ENCODE peak calls at places on chromosomes 12 and 14, in ten cellular contexts. One of them, this sample, is unnamed. For H3K4me1, the result is how much of the 10 kb centered on the place peaks cover.

GRCh38 chr12:122799635-122800243 is 25.4 kb downstream of the CCDC62 start:
- DNase-seq in A549: no peak
- DNase-seq in mucosa of descending colon: no peak
- DNase-seq in transverse colon: no peak
- DNase-seq in upper lobe of right lung: no peak
- DNase-seq in mammary epithelial cell: no peak
- DNase-seq in cardiac muscle cell: no peak
- DNase-seq in heart left ventricle: no peak
- DNase-seq in tibial artery: no peak
- DNase-seq in PC-3: no peak
- DNase-seq in this sample: no peak

GRCh38 chr12:69925291-69925690 is 100.3 kb downstream of the MYRFL start:
- DNase-seq in cardiac muscle cell: no peak
- DNase-seq in upper lobe of right lung: no peak
- DNase-seq in mammary epithelial cell: no peak
- DNase-seq in A549: no peak
- DNase-seq in mucosa of descending colon: no peak
- DNase-seq in PC-3: no peak
- DNase-seq in tibial artery: no peak
- DNase-seq in heart left ventricle: no peak
- DNase-seq in transverse colon: no peak
- DNase-seq in this sample: no peak

GRCh38 chr12:25839470-25839869 is 119.0 kb upstream of the RASSF8 start:
- DNase-seq in PC-3: peak
- DNase-seq in transverse colon: no peak
- DNase-seq in mucosa of descending colon: no peak
- DNase-seq in upper lobe of right lung: no peak
- DNase-seq in mammary epithelial cell: peak
- DNase-seq in A549: peak
- DNase-seq in cardiac muscle cell: peak
- DNase-seq in tibial artery: no peak
- DNase-seq in heart left ventricle: no peak
- DNase-seq in this sample: no peak

GRCh38 chr14:20782280-20782890 is 1.3 kb downstream of the RNASE6 start:
- DNase-seq in PC-3: peak
- DNase-seq in upper lobe of right lung: no peak
- DNase-seq in mucosa of descending colon: no peak
- DNase-seq in cardiac muscle cell: peak
- DNase-seq in tibial artery: no peak
- DNase-seq in heart left ventricle: no peak
- DNase-seq in transverse colon: no peak
- DNase-seq in A549: no peak
- DNase-seq in mammary epithelial cell: no peak
- DNase-seq in this sample: peak

GRCh38 chr14:57998731-57999130 is 132.8 kb upstream of the SLC35F4 start:
- DNase-seq in A549: no peak
- DNase-seq in mucosa of descending colon: no peak
- DNase-seq in PC-3: no peak
- DNase-seq in mammary epithelial cell: no peak
- DNase-seq in cardiac muscle cell: no peak
- DNase-seq in heart left ventricle: no peak
- DNase-seq in transverse colon: no peak
- DNase-seq in tibial artery: no peak
- DNase-seq in upper lobe of right lung: no peak
- DNase-seq in this sample: no peak

GRCh38 chr12:43969882-43970281 is 134.0 kb downstream of the TMEM117 start:
- DNase-seq in cardiac muscle cell: peak
- DNase-seq in mammary epithelial cell: peak
- DNase-seq in A549: peak
- DNase-seq in transverse colon: no peak
- DNase-seq in heart left ventricle: no peak
- DNase-seq in upper lobe of right lung: no peak
- DNase-seq in mucosa of descending colon: no peak
- DNase-seq in PC-3: peak
- DNase-seq in tibial artery: no peak
- DNase-seq in this sample: no peak

GRCh38 chr12:68406134-68406576 is 74.0 kb upstream of the MDM1 start:
- DNase-seq in upper lobe of right lung: peak
- DNase-seq in cardiac muscle cell: peak
- DNase-seq in mammary epithelial cell: peak
- DNase-seq in mucosa of descending colon: peak
- DNase-seq in A549: peak
- DNase-seq in heart left ventricle: peak
- DNase-seq in transverse colon: peak
- DNase-seq in PC-3: peak
- DNase-seq in tibial artery: peak
- DNase-seq in this sample: peak

GRCh38 chr12:85951823-85952222 is 77.7 kb downstream of the NTS start:
- DNase-seq in heart left ventricle: no peak
- DNase-seq in upper lobe of right lung: no peak
- DNase-seq in transverse colon: no peak
- DNase-seq in cardiac muscle cell: peak
- DNase-seq in tibial artery: no peak
- DNase-seq in PC-3: peak
- DNase-seq in mammary epithelial cell: peak
- DNase-seq in A549: peak
- DNase-seq in mucosa of descending colon: no peak
- DNase-seq in this sample: no peak

GRCh38 chr12:68956466-68956865 is 23.5 kb upstream of the CPM start:
- DNase-seq in heart left ventricle: no peak
- DNase-seq in mammary epithelial cell: no peak
- DNase-seq in tibial artery: no peak
- DNase-seq in transverse colon: no peak
- DNase-seq in upper lobe of right lung: no peak
- DNase-seq in A549: no peak
- DNase-seq in mucosa of descending colon: no peak
- DNase-seq in cardiac muscle cell: no peak
- DNase-seq in PC-3: no peak
- DNase-seq in this sample: no peak

GRCh38 chr12:49827351-49828099 is 688 bp downstream of the NCKAP5L start:
- DNase-seq in PC-3: peak
- DNase-seq in heart left ventricle: peak
- DNase-seq in cardiac muscle cell: peak
- DNase-seq in mammary epithelial cell: peak
- DNase-seq in mucosa of descending colon: peak
- DNase-seq in upper lobe of right lung: peak
- DNase-seq in A549: peak
- DNase-seq in transverse colon: peak
- DNase-seq in tibial artery: peak
- DNase-seq in this sample: peak

GRCh38 chr14:46405095-46405494 is 246.5 kb downstream of the RPL10L start:
- DNase-seq in heart left ventricle: no peak
- DNase-seq in mammary epithelial cell: no peak
- DNase-seq in tibial artery: no peak
- DNase-seq in mucosa of descending colon: no peak
- DNase-seq in upper lobe of right lung: no peak
- DNase-seq in A549: no peak
- DNase-seq in cardiac muscle cell: no peak
- DNase-seq in PC-3: peak
- DNase-seq in transverse colon: no peak
- DNase-seq in this sample: no peak

GRCh38 chr14:23154876-23155587 is 28.4 kb downstream of the SLC7A8 start:
- DNase-seq in PC-3: peak
- DNase-seq in cardiac muscle cell: peak
- DNase-seq in A549: peak
- DNase-seq in heart left ventricle: peak
- DNase-seq in mucosa of descending colon: peak
- DNase-seq in tibial artery: peak
- DNase-seq in mammary epithelial cell: peak
- DNase-seq in upper lobe of right lung: peak
- DNase-seq in transverse colon: peak
- DNase-seq in this sample: peak

GRCh38 chr12:11716794-11717532 is 67.5 kb downstream of the ETV6 start:
- DNase-seq in heart left ventricle: no peak
- DNase-seq in A549: no peak
- DNase-seq in mammary epithelial cell: no peak
- DNase-seq in upper lobe of right lung: no peak
- DNase-seq in transverse colon: peak
- DNase-seq in mucosa of descending colon: no peak
- DNase-seq in cardiac muscle cell: no peak
- DNase-seq in PC-3: no peak
- DNase-seq in tibial artery: no peak
- DNase-seq in this sample: no peak

GRCh38 chr12:92289611-92290010 is 144.0 kb upstream of the BTG1 start:
- DNase-seq in upper lobe of right lung: no peak
- DNase-seq in mammary epithelial cell: no peak
- DNase-seq in cardiac muscle cell: no peak
- DNase-seq in heart left ventricle: no peak
- DNase-seq in tibial artery: no peak
- DNase-seq in mucosa of descending colon: no peak
- DNase-seq in PC-3: no peak
- DNase-seq in A549: no peak
- DNase-seq in transverse colon: no peak
- DNase-seq in this sample: no peak

GRCh38 chr14:66401447-66402095 is 84.6 kb upstream of the CCDC196 start:
- DNase-seq in transverse colon: no peak
- DNase-seq in mammary epithelial cell: peak
- DNase-seq in cardiac muscle cell: peak
- DNase-seq in A549: peak
- DNase-seq in mucosa of descending colon: no peak
- DNase-seq in upper lobe of right lung: no peak
- DNase-seq in tibial artery: no peak
- DNase-seq in heart left ventricle: no peak
- DNase-seq in PC-3: peak
- DNase-seq in this sample: peak

GRCh38 chr12:94900496-94900895 is 103.0 kb downstream of the NDUFA12 start:
- DNase-seq in upper lobe of right lung: no peak
- DNase-seq in A549: no peak
- DNase-seq in mammary epithelial cell: no peak
- DNase-seq in cardiac muscle cell: no peak
- DNase-seq in mucosa of descending colon: no peak
- DNase-seq in PC-3: no peak
- DNase-seq in tibial artery: no peak
- DNase-seq in heart left ventricle: no peak
- DNase-seq in transverse colon: no peak
- DNase-seq in this sample: no peak

GRCh38 chr14:104130974-104131651 is 7.3 kb upstream of the KIF26A start:
- DNase-seq in upper lobe of right lung: peak
- DNase-seq in heart left ventricle: peak
- DNase-seq in transverse colon: peak
- DNase-seq in cardiac muscle cell: peak
- DNase-seq in tibial artery: peak
- DNase-seq in mammary epithelial cell: no peak
- DNase-seq in mucosa of descending colon: peak
- DNase-seq in A549: peak
- DNase-seq in PC-3: peak
- DNase-seq in this sample: peak

GRCh38 chr14:24130717-24131548 is 474 bp downstream of the FITM1 start:
- DNase-seq in heart left ventricle: peak
- DNase-seq in cardiac muscle cell: no peak
- DNase-seq in mucosa of descending colon: no peak
- DNase-seq in PC-3: no peak
- DNase-seq in A549: no peak
- DNase-seq in tibial artery: no peak
- DNase-seq in mammary epithelial cell: no peak
- DNase-seq in transverse colon: no peak
- DNase-seq in upper lobe of right lung: no peak
- DNase-seq in this sample: peak

DNA sequence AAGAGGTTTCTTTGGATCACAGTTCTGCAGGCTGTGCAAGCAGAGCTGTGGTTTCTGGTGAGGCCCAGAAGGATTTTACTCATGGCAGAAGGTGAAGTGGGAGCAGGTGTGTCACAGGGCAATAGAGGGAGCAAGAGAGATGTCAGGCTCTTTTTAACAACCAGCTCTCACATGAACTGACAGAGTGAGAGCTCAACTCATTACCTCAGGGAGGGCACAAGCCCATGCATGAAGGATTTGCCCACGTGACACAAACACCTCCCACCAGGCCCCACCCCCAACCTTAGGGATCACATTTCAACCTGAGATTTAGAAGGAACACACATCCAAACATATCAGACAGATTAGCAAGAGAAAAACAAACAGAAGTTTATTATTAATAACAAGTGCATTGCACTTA is 470.4 kb downstream of the GALC start:
- DNase-seq in PC-3: no peak
- DNase-seq in cardiac muscle cell: no peak
- DNase-seq in tibial artery: no peak
- DNase-seq in heart left ventricle: no peak
- DNase-seq in mucosa of descending colon: no peak
- DNase-seq in mammary epithelial cell: peak
- DNase-seq in upper lobe of right lung: no peak
- DNase-seq in transverse colon: no peak
- DNase-seq in A549: no peak
- DNase-seq in this sample: peak
- TF ChIP-seq CTCF in PC-3: no peak
- TF ChIP-seq CTCF in cardiac muscle cell: no peak
- TF ChIP-seq CTCF in tibial artery: no peak
- TF ChIP-seq CTCF in heart left ventricle: no peak
- TF ChIP-seq CTCF in mucosa of descending colon: no peak
- TF ChIP-seq CTCF in mammary epithelial cell: no peak
- TF ChIP-seq CTCF in upper lobe of right lung: no peak
- TF ChIP-seq CTCF in transverse colon: no peak
- TF ChIP-seq CTCF in A549: no peak
- TF ChIP-seq CTCF in this sample: no peak

GRCh38 chr12:88187571-88187970 is 45.5 kb downstream of the TMTC3 start:
- DNase-seq in cardiac muscle cell: no peak
- DNase-seq in PC-3: no peak
- DNase-seq in tibial artery: no peak
- DNase-seq in A549: no peak
- DNase-seq in upper lobe of right lung: no peak
- DNase-seq in heart left ventricle: no peak
- DNase-seq in transverse colon: no peak
- DNase-seq in mucosa of descending colon: no peak
- DNase-seq in mammary epithelial cell: no peak
- DNase-seq in this sample: no peak
- H3K4me1 ChIP-seq in cardiac muscle cell: under half
- H3K4me1 ChIP-seq in PC-3: under half
- H3K4me1 ChIP-seq in tibial artery: under half
- H3K4me1 ChIP-seq in A549: under half
- H3K4me1 ChIP-seq in upper lobe of right lung: under half
- H3K4me1 ChIP-seq in heart left ventricle: under half
- H3K4me1 ChIP-seq in transverse colon: under half
- H3K4me1 ChIP-seq in mucosa of descending colon: under half
- H3K4me1 ChIP-seq in mammary epithelial cell: under half
- H3K4me1 ChIP-seq in this sample: under half

GRCh38 chr14:98931911-98932310 is 340.1 kb downstream of the BCL11B start:
- DNase-seq in upper lobe of right lung: no peak
- DNase-seq in PC-3: no peak
- DNase-seq in cardiac muscle cell: no peak
- DNase-seq in tibial artery: no peak
- DNase-seq in mucosa of descending colon: peak
- DNase-seq in heart left ventricle: no peak
- DNase-seq in A549: no peak
- DNase-seq in transverse colon: peak
- DNase-seq in mammary epithelial cell: no peak
- DNase-seq in this sample: no peak
- TF ChIP-seq CTCF in upper lobe of right lung: no peak
- TF ChIP-seq CTCF in PC-3: no peak
- TF ChIP-seq CTCF in cardiac muscle cell: no peak
- TF ChIP-seq CTCF in tibial artery: no peak
- TF ChIP-seq CTCF in mucosa of descending colon: no peak
- TF ChIP-seq CTCF in heart left ventricle: no peak
- TF ChIP-seq CTCF in A549: no peak
- TF ChIP-seq CTCF in transverse colon: no peak
- TF ChIP-seq CTCF in mammary epithelial cell: no peak
- TF ChIP-seq CTCF in this sample: no peak

DNA sequence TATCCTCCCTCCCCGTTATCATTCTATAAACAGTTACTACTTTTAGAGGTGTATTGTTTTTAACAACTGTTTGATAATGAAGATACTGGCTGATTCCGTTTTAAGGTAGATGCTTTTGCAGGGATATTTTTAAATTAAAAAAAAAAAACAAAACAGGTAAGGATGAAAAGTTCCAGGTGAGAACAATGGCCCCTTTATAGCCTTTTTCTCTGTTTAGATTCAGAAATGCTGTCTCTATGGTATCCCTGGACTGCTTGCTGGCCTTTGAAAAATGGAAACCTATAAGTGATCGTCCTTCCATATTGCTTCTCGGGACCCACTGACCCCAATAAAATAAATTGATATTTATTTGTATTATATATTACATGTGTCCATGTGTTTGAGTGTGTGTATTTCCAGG is 23.2 kb upstream of the ANO6 start:
- DNase-seq in mammary epithelial cell: no peak
- DNase-seq in tibial artery: no peak
- DNase-seq in upper lobe of right lung: no peak
- DNase-seq in cardiac muscle cell: no peak
- DNase-seq in PC-3: no peak
- DNase-seq in mucosa of descending colon: no peak
- DNase-seq in transverse colon: no peak
- DNase-seq in heart left ventricle: no peak
- DNase-seq in A549: no peak
- DNase-seq in this sample: no peak
- H3K4me1 ChIP-seq in mammary epithelial cell: under half
- H3K4me1 ChIP-seq in tibial artery: under half
- H3K4me1 ChIP-seq in upper lobe of right lung: under half
- H3K4me1 ChIP-seq in cardiac muscle cell: under half
- H3K4me1 ChIP-seq in PC-3: under half
- H3K4me1 ChIP-seq in mucosa of descending colon: under half
- H3K4me1 ChIP-seq in transverse colon: under half
- H3K4me1 ChIP-seq in heart left ventricle: under half
- H3K4me1 ChIP-seq in A549: under half
- H3K4me1 ChIP-seq in this sample: under half